ENCODE peak calls at places on chromosomes 5 and 9, in four cellular contexts. B, U, O and S are unnamed samples. For H3K4me1, the result is how much of the 10 kb centered on the place peaks cover.

GRCh38 chr5:4022056-4022670 is 426.5 kb downstream of the IRX1 start:
- DNase-seq in U (no peak), O (no peak), B (no peak), S (no peak)

GRCh38 chr5:144566747-144567415 is 396.2 kb downstream of the KCTD16 start:
- DNase-seq in U (no peak), B (no peak), O (no peak), S (peak)

GRCh38 chr9:35563791-35564197 is 41.3 kb upstream of the TESK1 start:
- DNase-seq in U (peak), B (no peak), O (no peak), S (no peak)

GRCh38 chr5:115379622-115380344 is 83.3 kb upstream of the CCDC112 start:
- DNase-seq in U (no peak), B (no peak), O (no peak), S (no peak)

GRCh38 chr5:176739461-176740051 is 70.8 kb upstream of the UNC5A start:
- DNase-seq in O (no peak), B (peak), U (no peak), S (no peak)

GRCh38 chr5:96778409-96778808 is 29.3 kb downstream of the ERAP1 start:
- DNase-seq in U (no peak), B (no peak), O (no peak), S (no peak)

GRCh38 chr5:88058625-88059024 is 210.0 kb downstream of the TMEM161B start:
- DNase-seq in B (no peak), O (no peak), U (no peak), S (no peak)

GRCh38 chr9:127187231-127187956 is 65.0 kb upstream of the ANGPTL2 start:
- DNase-seq in U (peak), B (no peak), O (no peak), S (peak)

GRCh38 chr9:89454498-89455355 is 43.2 kb downstream of the SEMA4D start:
- DNase-seq in U (no peak), B (no peak), O (no peak), S (no peak)

DNA sequence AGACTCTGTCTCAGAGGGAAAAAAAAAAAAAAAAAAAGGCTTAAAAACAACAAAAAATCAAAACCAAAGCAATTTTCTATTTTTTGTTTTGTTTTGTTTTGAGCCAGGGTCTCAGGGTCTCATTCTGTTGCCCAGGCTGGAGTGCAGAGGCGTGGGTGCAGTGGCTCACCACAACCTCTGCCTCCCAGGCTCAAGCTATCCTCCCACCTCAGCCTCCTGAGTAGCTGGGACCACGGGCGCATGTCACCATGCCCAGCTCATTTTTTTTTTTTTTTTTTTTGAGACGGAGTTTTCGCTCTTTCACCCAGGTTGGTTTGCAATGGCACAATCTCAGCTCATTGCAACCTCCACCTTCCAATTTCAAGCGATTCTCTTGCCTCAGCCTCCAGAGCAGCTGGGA is 5.7 kb downstream of the STK10 start:
- DNase-seq in U (no peak), B (no peak), O (no peak), S (no peak)
- H3K4me1 ChIP-seq in U (under half), B (under half), O (half or more), S (under half)

DNA sequence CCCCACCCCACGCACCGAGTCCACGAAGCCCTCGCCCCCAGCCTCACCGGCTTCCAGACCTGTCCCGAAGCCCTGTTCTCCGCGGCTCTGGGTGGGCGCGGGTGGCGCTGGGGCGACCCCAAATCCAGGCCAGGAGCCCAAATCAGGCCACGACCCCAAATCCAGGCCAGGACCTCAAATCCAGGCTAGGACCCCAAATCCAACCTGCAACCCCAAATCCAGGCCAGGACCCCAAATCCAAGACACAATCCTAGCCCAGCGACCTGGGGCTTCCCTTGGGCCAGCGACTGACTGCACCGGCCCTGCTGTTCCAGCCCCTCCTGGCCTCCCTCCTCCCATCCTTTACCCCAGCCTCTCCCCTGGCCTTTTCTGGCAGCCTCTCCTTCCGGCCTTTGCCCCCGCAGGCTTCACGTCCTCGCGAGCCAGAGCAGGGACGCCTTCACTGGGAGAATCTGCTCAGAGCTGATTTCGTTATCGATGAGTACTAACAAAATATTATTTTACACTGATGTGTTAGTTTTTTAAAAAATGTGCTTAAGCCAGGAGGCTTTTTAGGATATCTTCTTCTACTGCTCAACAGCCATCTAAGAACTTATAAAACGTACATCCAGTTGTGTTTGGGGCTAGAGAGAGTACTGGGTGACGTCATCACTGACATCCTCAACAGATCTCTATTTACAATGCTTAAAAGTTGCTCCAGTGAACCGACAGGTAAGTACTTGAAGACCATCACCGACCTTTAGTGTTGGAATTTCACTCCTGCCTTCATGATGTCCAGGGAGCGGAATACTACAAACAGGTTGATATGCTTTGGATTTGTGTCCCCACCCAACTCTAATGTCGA is 34.7 kb downstream of the TRIP13 start:
- DNase-seq in U (no peak), O (no peak), B (peak), S (no peak)
- H3K4me3 ChIP-seq in U (no peak), O (no peak), B (peak), S (peak)

DNA sequence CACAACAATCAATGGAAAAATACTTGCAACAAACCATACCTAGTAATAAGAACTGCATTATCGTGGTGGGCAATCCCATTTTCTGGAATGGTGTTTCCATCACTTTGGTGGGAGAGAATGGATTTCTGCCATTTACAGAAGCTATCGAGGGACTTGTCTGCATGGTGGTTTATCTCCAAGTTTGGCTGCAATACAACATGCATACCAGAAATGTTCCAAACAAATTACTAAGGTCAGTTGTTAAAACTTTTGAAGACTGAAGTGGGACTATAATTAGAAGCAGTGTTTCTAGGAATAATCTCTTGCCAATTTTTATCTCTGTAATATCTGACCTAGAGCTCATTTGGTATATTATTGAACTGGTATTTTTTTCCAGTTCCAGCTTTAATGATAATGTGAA is 30.3 kb downstream of the ADAMTS6 start:
- DNase-seq in U (no peak), B (no peak), O (no peak), S (no peak)
- H3K4me1 ChIP-seq in U (under half), B (under half), O (under half), S (under half)

GRCh38 chr9:96040591-96041461 is 165.3 kb downstream of the ERCC6L2 start:
- DNase-seq in O (no peak), U (no peak), B (no peak), S (peak)
- H3K4me3 ChIP-seq in O (no peak), U (no peak), B (no peak), S (no peak)

DNA sequence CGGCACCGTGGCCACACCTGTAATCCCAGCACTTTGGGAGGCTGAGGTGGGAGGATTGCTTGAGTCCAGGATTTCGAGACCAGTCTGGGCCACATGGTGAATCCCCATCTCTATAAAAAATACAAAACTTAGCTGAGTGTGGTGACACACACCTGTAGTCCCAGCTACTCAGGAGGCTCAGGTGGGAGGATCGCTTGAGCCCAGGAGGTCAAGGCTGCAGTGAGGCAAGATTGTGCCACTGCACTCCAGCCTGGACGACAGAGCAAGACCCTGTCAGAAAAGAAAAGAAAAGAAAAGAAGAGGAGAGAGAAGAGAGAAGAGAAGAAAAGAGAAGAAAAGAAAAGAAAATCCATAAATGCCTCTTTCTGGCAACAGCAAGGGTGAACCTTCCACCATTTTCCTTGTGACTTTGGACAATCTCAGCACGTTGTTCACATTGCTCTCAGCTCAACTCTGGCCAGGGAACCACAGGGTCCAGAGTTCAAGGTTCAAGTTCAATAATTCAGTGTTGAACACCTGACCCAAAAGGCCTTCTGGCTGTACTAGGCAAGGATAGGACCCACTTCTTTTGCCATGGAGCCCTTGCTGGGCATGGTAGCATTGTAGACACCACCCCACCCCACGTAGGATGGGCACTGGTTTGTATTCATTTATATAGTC is 14.6 kb upstream of the DUSP1 start:
- DNase-seq in O (no peak), B (peak), U (no peak), S (no peak)
- H3K4me1 ChIP-seq in O (under half), B (under half), U (under half), S (under half)

GRCh38 chr5:132370241-132370820 is 821 bp downstream of the SLC22A5 start:
- DNase-seq in O (no peak), B (no peak), U (no peak), S (no peak)
- H3K4me3 ChIP-seq in O (peak), B (peak), U (peak), S (peak)

GRCh38 chr5:109701252-109701651 is 11.5 kb downstream of the MAN2A1 start:
- DNase-seq in O (no peak), B (no peak), U (no peak), S (no peak)

GRCh38 chr5:109703827-109704226 is 14.1 kb downstream of the MAN2A1 start:
- DNase-seq in O (no peak), B (no peak), U (no peak), S (no peak)

GRCh38 chr5:109704255-109704952 is 14.7 kb downstream of the MAN2A1 start:
- DNase-seq in B (no peak), O (no peak), U (no peak), S (no peak)

GRCh38 chr5:109701779-109702178 is 12.1 kb downstream of the MAN2A1 start:
- DNase-seq in O (no peak), B (no peak), U (no peak), S (no peak)

DNA sequence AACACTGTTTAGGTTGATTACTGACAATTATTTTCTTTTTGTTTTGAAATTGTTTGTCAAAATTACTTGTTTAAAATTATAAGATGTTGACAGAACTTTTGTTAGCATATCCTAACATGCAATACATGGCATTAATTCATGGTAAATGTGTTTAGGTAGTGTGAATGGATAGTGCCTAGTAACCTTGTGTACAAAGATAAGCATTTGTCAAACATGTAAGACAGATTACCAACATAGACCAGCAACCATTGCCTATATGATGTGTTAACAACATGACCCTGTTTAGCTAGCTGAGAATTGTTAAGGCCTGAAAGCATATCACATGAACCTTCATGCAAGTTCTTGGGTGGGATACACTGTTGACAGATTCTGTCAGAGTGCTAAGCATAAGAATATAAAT is 13.4 kb downstream of the MAN2A1 start:
- DNase-seq in U (no peak), B (no peak), O (no peak), S (no peak)
- H3K4me1 ChIP-seq in U (under half), B (under half), O (half or more), S (under half)